ENCODE peak calls at places on chromosomes 12 and 14, in seven cellular contexts. One of them, this sample, is unnamed.

GRCh38 chr12:107522692-107523477 is 162.7 kb upstream of the PWP1 start:
- DNase-seq in stomach: no peak
- DNase-seq in AG08396: no peak
- DNase-seq in stimulated activated CD8-positive, alpha-beta memory T cell treated with anti-CD3 and anti-CD28 coated beads, Interleukin-4, amount 100 ng/mL, for 24 hours: no peak
- DNase-seq in anterior cingulate cortex: no peak
- DNase-seq in endothelial cell of umbilical vein: no peak
- DNase-seq in stimulated activated CD4-positive, alpha-beta T cell treated with anti-CD3 and anti-CD28 coated beads, Interleukin-1b, Interleukin-23, amount 100 ng/mL, for 24 hours: no peak
- DNase-seq in this sample: no peak

GRCh38 chr14:69654109-69654508 is 42.7 kb downstream of the SUSD6 start:
- DNase-seq in stomach: no peak
- DNase-seq in AG08396: no peak
- DNase-seq in stimulated activated CD8-positive, alpha-beta memory T cell treated with anti-CD3 and anti-CD28 coated beads, Interleukin-4, amount 100 ng/mL, for 24 hours: no peak
- DNase-seq in anterior cingulate cortex: no peak
- DNase-seq in endothelial cell of umbilical vein: no peak
- DNase-seq in stimulated activated CD4-positive, alpha-beta T cell treated with anti-CD3 and anti-CD28 coated beads, Interleukin-1b, Interleukin-23, amount 100 ng/mL, for 24 hours: no peak
- DNase-seq in this sample: no peak

GRCh38 chr14:87916103-87916885 is 76.7 kb downstream of the GALC start:
- DNase-seq in stomach: no peak
- DNase-seq in AG08396: no peak
- DNase-seq in stimulated activated CD8-positive, alpha-beta memory T cell treated with anti-CD3 and anti-CD28 coated beads, Interleukin-4, amount 100 ng/mL, for 24 hours: no peak
- DNase-seq in anterior cingulate cortex: no peak
- DNase-seq in endothelial cell of umbilical vein: no peak
- DNase-seq in stimulated activated CD4-positive, alpha-beta T cell treated with anti-CD3 and anti-CD28 coated beads, Interleukin-1b, Interleukin-23, amount 100 ng/mL, for 24 hours: no peak
- DNase-seq in this sample: no peak

GRCh38 chr12:57591567-57592325 is 754 bp downstream of the PIP4K2C start:
- DNase-seq in stomach: peak; percentile 34
- DNase-seq in AG08396: peak; percentile 53
- DNase-seq in stimulated activated CD8-positive, alpha-beta memory T cell treated with anti-CD3 and anti-CD28 coated beads, Interleukin-4, amount 100 ng/mL, for 24 hours: no peak
- DNase-seq in anterior cingulate cortex: no peak
- DNase-seq in endothelial cell of umbilical vein: no peak
- DNase-seq in stimulated activated CD4-positive, alpha-beta T cell treated with anti-CD3 and anti-CD28 coated beads, Interleukin-1b, Interleukin-23, amount 100 ng/mL, for 24 hours: no peak
- DNase-seq in this sample: no peak

GRCh38 chr14:61188196-61188595 is 92.9 kb downstream of the TMEM30B start:
- DNase-seq in stomach: no peak
- DNase-seq in AG08396: no peak
- DNase-seq in stimulated activated CD8-positive, alpha-beta memory T cell treated with anti-CD3 and anti-CD28 coated beads, Interleukin-4, amount 100 ng/mL, for 24 hours: no peak
- DNase-seq in anterior cingulate cortex: no peak
- DNase-seq in endothelial cell of umbilical vein: peak; percentile 21
- DNase-seq in stimulated activated CD4-positive, alpha-beta T cell treated with anti-CD3 and anti-CD28 coated beads, Interleukin-1b, Interleukin-23, amount 100 ng/mL, for 24 hours: no peak
- DNase-seq in this sample: no peak

GRCh38 chr12:92288533-92288932 is 142.9 kb upstream of the BTG1 start:
- DNase-seq in stomach: no peak
- DNase-seq in AG08396: no peak
- DNase-seq in stimulated activated CD8-positive, alpha-beta memory T cell treated with anti-CD3 and anti-CD28 coated beads, Interleukin-4, amount 100 ng/mL, for 24 hours: no peak
- DNase-seq in anterior cingulate cortex: no peak
- DNase-seq in endothelial cell of umbilical vein: no peak
- DNase-seq in stimulated activated CD4-positive, alpha-beta T cell treated with anti-CD3 and anti-CD28 coated beads, Interleukin-1b, Interleukin-23, amount 100 ng/mL, for 24 hours: no peak
- DNase-seq in this sample: no peak

GRCh38 chr14:104573930-104574329 is 5.6 kb upstream of the C14orf180 start:
- DNase-seq in stomach: no peak
- DNase-seq in AG08396: no peak
- DNase-seq in stimulated activated CD8-positive, alpha-beta memory T cell treated with anti-CD3 and anti-CD28 coated beads, Interleukin-4, amount 100 ng/mL, for 24 hours: no peak
- DNase-seq in anterior cingulate cortex: no peak
- DNase-seq in endothelial cell of umbilical vein: no peak
- DNase-seq in stimulated activated CD4-positive, alpha-beta T cell treated with anti-CD3 and anti-CD28 coated beads, Interleukin-1b, Interleukin-23, amount 100 ng/mL, for 24 hours: no peak
- DNase-seq in this sample: no peak

GRCh38 chr14:101449114-101449513 is 112.2 kb upstream of the DIO3 start:
- DNase-seq in stomach: no peak
- DNase-seq in AG08396: no peak
- DNase-seq in stimulated activated CD8-positive, alpha-beta memory T cell treated with anti-CD3 and anti-CD28 coated beads, Interleukin-4, amount 100 ng/mL, for 24 hours: no peak
- DNase-seq in anterior cingulate cortex: no peak
- DNase-seq in endothelial cell of umbilical vein: no peak
- DNase-seq in stimulated activated CD4-positive, alpha-beta T cell treated with anti-CD3 and anti-CD28 coated beads, Interleukin-1b, Interleukin-23, amount 100 ng/mL, for 24 hours: no peak
- DNase-seq in this sample: no peak

GRCh38 chr12:5944053-5944452 is 1.0 kb downstream of the ANO2 start:
- DNase-seq in stomach: no peak
- DNase-seq in AG08396: no peak
- DNase-seq in stimulated activated CD8-positive, alpha-beta memory T cell treated with anti-CD3 and anti-CD28 coated beads, Interleukin-4, amount 100 ng/mL, for 24 hours: no peak
- DNase-seq in anterior cingulate cortex: no peak
- DNase-seq in endothelial cell of umbilical vein: no peak
- DNase-seq in stimulated activated CD4-positive, alpha-beta T cell treated with anti-CD3 and anti-CD28 coated beads, Interleukin-1b, Interleukin-23, amount 100 ng/mL, for 24 hours: no peak
- DNase-seq in this sample: no peak

GRCh38 chr12:132560421-132560830 is 50.0 kb downstream of the LRCOL1 start:
- DNase-seq in stomach: peak; percentile 38
- DNase-seq in AG08396: peak; percentile 55
- DNase-seq in stimulated activated CD8-positive, alpha-beta memory T cell treated with anti-CD3 and anti-CD28 coated beads, Interleukin-4, amount 100 ng/mL, for 24 hours: no peak
- DNase-seq in anterior cingulate cortex: no peak
- DNase-seq in endothelial cell of umbilical vein: peak; percentile 26
- DNase-seq in stimulated activated CD4-positive, alpha-beta T cell treated with anti-CD3 and anti-CD28 coated beads, Interleukin-1b, Interleukin-23, amount 100 ng/mL, for 24 hours: no peak
- DNase-seq in this sample: peak; percentile 11

GRCh38 chr12:67911293-67911637 is 78.0 kb upstream of the IFNG-AS1 start:
- DNase-seq in stomach: no peak
- DNase-seq in AG08396: no peak
- DNase-seq in stimulated activated CD8-positive, alpha-beta memory T cell treated with anti-CD3 and anti-CD28 coated beads, Interleukin-4, amount 100 ng/mL, for 24 hours: no peak
- DNase-seq in anterior cingulate cortex: no peak
- DNase-seq in endothelial cell of umbilical vein: no peak
- DNase-seq in stimulated activated CD4-positive, alpha-beta T cell treated with anti-CD3 and anti-CD28 coated beads, Interleukin-1b, Interleukin-23, amount 100 ng/mL, for 24 hours: no peak
- DNase-seq in this sample: no peak

GRCh38 chr14:73462078-73462715 is 3.9 kb upstream of the NUMB start:
- DNase-seq in stomach: peak; percentile 92
- DNase-seq in AG08396: no peak
- DNase-seq in stimulated activated CD8-positive, alpha-beta memory T cell treated with anti-CD3 and anti-CD28 coated beads, Interleukin-4, amount 100 ng/mL, for 24 hours: no peak
- DNase-seq in anterior cingulate cortex: no peak
- DNase-seq in endothelial cell of umbilical vein: peak; percentile 44
- DNase-seq in stimulated activated CD4-positive, alpha-beta T cell treated with anti-CD3 and anti-CD28 coated beads, Interleukin-1b, Interleukin-23, amount 100 ng/mL, for 24 hours: no peak
- DNase-seq in this sample: no peak

GRCh38 chr14:61229475-61229888 is 51.7 kb downstream of the TMEM30B start:
- DNase-seq in stomach: peak; percentile 46
- DNase-seq in AG08396: no peak
- DNase-seq in stimulated activated CD8-positive, alpha-beta memory T cell treated with anti-CD3 and anti-CD28 coated beads, Interleukin-4, amount 100 ng/mL, for 24 hours: no peak
- DNase-seq in anterior cingulate cortex: no peak
- DNase-seq in endothelial cell of umbilical vein: no peak
- DNase-seq in stimulated activated CD4-positive, alpha-beta T cell treated with anti-CD3 and anti-CD28 coated beads, Interleukin-1b, Interleukin-23, amount 100 ng/mL, for 24 hours: no peak
- DNase-seq in this sample: no peak

GRCh38 chr12:48977290-48978281 is 536 bp upstream of the WNT1 start:
- DNase-seq in stomach: peak; percentile 67
- DNase-seq in AG08396: peak; percentile 83
- DNase-seq in stimulated activated CD8-positive, alpha-beta memory T cell treated with anti-CD3 and anti-CD28 coated beads, Interleukin-4, amount 100 ng/mL, for 24 hours: peak; percentile 80
- DNase-seq in anterior cingulate cortex: no peak
- DNase-seq in endothelial cell of umbilical vein: no peak
- DNase-seq in stimulated activated CD4-positive, alpha-beta T cell treated with anti-CD3 and anti-CD28 coated beads, Interleukin-1b, Interleukin-23, amount 100 ng/mL, for 24 hours: peak; percentile 65
- DNase-seq in this sample: no peak

GRCh38 chr12:119988440-119988787 is 622 bp upstream of the BICDL1 start:
- DNase-seq in stomach: no peak
- DNase-seq in AG08396: peak; percentile 70
- DNase-seq in stimulated activated CD8-positive, alpha-beta memory T cell treated with anti-CD3 and anti-CD28 coated beads, Interleukin-4, amount 100 ng/mL, for 24 hours: no peak
- DNase-seq in anterior cingulate cortex: no peak
- DNase-seq in endothelial cell of umbilical vein: peak; percentile 4
- DNase-seq in stimulated activated CD4-positive, alpha-beta T cell treated with anti-CD3 and anti-CD28 coated beads, Interleukin-1b, Interleukin-23, amount 100 ng/mL, for 24 hours: no peak
- DNase-seq in this sample: peak; percentile 51

GRCh38 chr14:54625158-54625557 is 58.2 kb downstream of the SAMD4A start:
- DNase-seq in stomach: no peak
- DNase-seq in AG08396: peak; percentile 29
- DNase-seq in stimulated activated CD8-positive, alpha-beta memory T cell treated with anti-CD3 and anti-CD28 coated beads, Interleukin-4, amount 100 ng/mL, for 24 hours: no peak
- DNase-seq in anterior cingulate cortex: no peak
- DNase-seq in endothelial cell of umbilical vein: no peak
- DNase-seq in stimulated activated CD4-positive, alpha-beta T cell treated with anti-CD3 and anti-CD28 coated beads, Interleukin-1b, Interleukin-23, amount 100 ng/mL, for 24 hours: no peak
- DNase-seq in this sample: no peak

GRCh38 chr12:110498984-110499706 is 2.8 kb downstream of the VPS29 start:
- DNase-seq in stomach: no peak
- DNase-seq in AG08396: peak; percentile 12
- DNase-seq in stimulated activated CD8-positive, alpha-beta memory T cell treated with anti-CD3 and anti-CD28 coated beads, Interleukin-4, amount 100 ng/mL, for 24 hours: no peak
- DNase-seq in anterior cingulate cortex: no peak
- DNase-seq in endothelial cell of umbilical vein: no peak
- DNase-seq in stimulated activated CD4-positive, alpha-beta T cell treated with anti-CD3 and anti-CD28 coated beads, Interleukin-1b, Interleukin-23, amount 100 ng/mL, for 24 hours: no peak
- DNase-seq in this sample: no peak

GRCh38 chr14:83779266-83779665 is 1750.7 kb upstream of the FLRT2 start:
- DNase-seq in stomach: no peak
- DNase-seq in AG08396: peak; percentile 2
- DNase-seq in stimulated activated CD8-positive, alpha-beta memory T cell treated with anti-CD3 and anti-CD28 coated beads, Interleukin-4, amount 100 ng/mL, for 24 hours: no peak
- DNase-seq in anterior cingulate cortex: no peak
- DNase-seq in endothelial cell of umbilical vein: peak; percentile 38
- DNase-seq in stimulated activated CD4-positive, alpha-beta T cell treated with anti-CD3 and anti-CD28 coated beads, Interleukin-1b, Interleukin-23, amount 100 ng/mL, for 24 hours: no peak
- DNase-seq in this sample: peak; percentile 59

GRCh38 chr14:59632381-59632780 is 55.8 kb upstream of the CCDC175 start:
- DNase-seq in stomach: peak; percentile 34
- DNase-seq in AG08396: peak; percentile 63
- DNase-seq in stimulated activated CD8-positive, alpha-beta memory T cell treated with anti-CD3 and anti-CD28 coated beads, Interleukin-4, amount 100 ng/mL, for 24 hours: no peak
- DNase-seq in anterior cingulate cortex: no peak
- DNase-seq in endothelial cell of umbilical vein: peak; percentile 24
- DNase-seq in stimulated activated CD4-positive, alpha-beta T cell treated with anti-CD3 and anti-CD28 coated beads, Interleukin-1b, Interleukin-23, amount 100 ng/mL, for 24 hours: no peak
- DNase-seq in this sample: peak; percentile 36

GRCh38 chr14:99260116-99260515 is 11.9 kb downstream of the BCL11B start:
- DNase-seq in stomach: no peak
- DNase-seq in AG08396: no peak
- DNase-seq in stimulated activated CD8-positive, alpha-beta memory T cell treated with anti-CD3 and anti-CD28 coated beads, Interleukin-4, amount 100 ng/mL, for 24 hours: no peak
- DNase-seq in anterior cingulate cortex: no peak
- DNase-seq in endothelial cell of umbilical vein: no peak
- DNase-seq in stimulated activated CD4-positive, alpha-beta T cell treated with anti-CD3 and anti-CD28 coated beads, Interleukin-1b, Interleukin-23, amount 100 ng/mL, for 24 hours: no peak
- DNase-seq in this sample: no peak

GRCh38 chr12:130335517-130336392 is 1.9 kb upstream of the PIWIL1 start:
- DNase-seq in stomach: no peak
- DNase-seq in AG08396: peak; percentile 56
- DNase-seq in stimulated activated CD8-positive, alpha-beta memory T cell treated with anti-CD3 and anti-CD28 coated beads, Interleukin-4, amount 100 ng/mL, for 24 hours: no peak
- DNase-seq in anterior cingulate cortex: no peak
- DNase-seq in endothelial cell of umbilical vein: peak; percentile 46
- DNase-seq in stimulated activated CD4-positive, alpha-beta T cell treated with anti-CD3 and anti-CD28 coated beads, Interleukin-1b, Interleukin-23, amount 100 ng/mL, for 24 hours: no peak
- DNase-seq in this sample: peak; percentile 38

GRCh38 chr12:22598141-22598762 is 26.7 kb upstream of the ETNK1 start:
- DNase-seq in stomach: no peak
- DNase-seq in AG08396: no peak
- DNase-seq in stimulated activated CD8-positive, alpha-beta memory T cell treated with anti-CD3 and anti-CD28 coated beads, Interleukin-4, amount 100 ng/mL, for 24 hours: no peak
- DNase-seq in anterior cingulate cortex: no peak
- DNase-seq in endothelial cell of umbilical vein: no peak
- DNase-seq in stimulated activated CD4-positive, alpha-beta T cell treated with anti-CD3 and anti-CD28 coated beads, Interleukin-1b, Interleukin-23, amount 100 ng/mL, for 24 hours: no peak
- DNase-seq in this sample: no peak

GRCh38 chr12:27627123-27627835 is 69.0 kb upstream of the REP15 start:
- DNase-seq in stomach: no peak
- DNase-seq in AG08396: peak; percentile 35
- DNase-seq in stimulated activated CD8-positive, alpha-beta memory T cell treated with anti-CD3 and anti-CD28 coated beads, Interleukin-4, amount 100 ng/mL, for 24 hours: no peak
- DNase-seq in anterior cingulate cortex: no peak
- DNase-seq in endothelial cell of umbilical vein: peak; percentile 75
- DNase-seq in stimulated activated CD4-positive, alpha-beta T cell treated with anti-CD3 and anti-CD28 coated beads, Interleukin-1b, Interleukin-23, amount 100 ng/mL, for 24 hours: no peak
- DNase-seq in this sample: peak; percentile 33

GRCh38 chr14:25215607-25216006 is 165.7 kb upstream of the STXBP6 start:
- DNase-seq in stomach: no peak
- DNase-seq in AG08396: no peak
- DNase-seq in stimulated activated CD8-positive, alpha-beta memory T cell treated with anti-CD3 and anti-CD28 coated beads, Interleukin-4, amount 100 ng/mL, for 24 hours: no peak
- DNase-seq in anterior cingulate cortex: no peak
- DNase-seq in endothelial cell of umbilical vein: no peak
- DNase-seq in stimulated activated CD4-positive, alpha-beta T cell treated with anti-CD3 and anti-CD28 coated beads, Interleukin-1b, Interleukin-23, amount 100 ng/mL, for 24 hours: no peak
- DNase-seq in this sample: no peak

GRCh38 chr12:31008241-31008711 is 65.4 kb upstream of the DDX11 start:
- DNase-seq in stomach: no peak
- DNase-seq in AG08396: no peak
- DNase-seq in stimulated activated CD8-positive, alpha-beta memory T cell treated with anti-CD3 and anti-CD28 coated beads, Interleukin-4, amount 100 ng/mL, for 24 hours: no peak
- DNase-seq in anterior cingulate cortex: no peak
- DNase-seq in endothelial cell of umbilical vein: no peak
- DNase-seq in stimulated activated CD4-positive, alpha-beta T cell treated with anti-CD3 and anti-CD28 coated beads, Interleukin-1b, Interleukin-23, amount 100 ng/mL, for 24 hours: no peak
- DNase-seq in this sample: no peak

GRCh38 chr12:12717586-12718381 is 616 bp downstream of the CDKN1B start:
- DNase-seq in stomach: no peak
- DNase-seq in AG08396: no peak
- DNase-seq in stimulated activated CD8-positive, alpha-beta memory T cell treated with anti-CD3 and anti-CD28 coated beads, Interleukin-4, amount 100 ng/mL, for 24 hours: no peak
- DNase-seq in anterior cingulate cortex: no peak
- DNase-seq in endothelial cell of umbilical vein: peak; percentile 32
- DNase-seq in stimulated activated CD4-positive, alpha-beta T cell treated with anti-CD3 and anti-CD28 coated beads, Interleukin-1b, Interleukin-23, amount 100 ng/mL, for 24 hours: no peak
- DNase-seq in this sample: no peak